ENCODE peak calls at places on chromosomes 2 and 18, in ten cellular contexts. L is lower lobe of right lung; R is cardiac muscle cell; D is thyroid gland; H is MM.1S; J is right cardiac atrium; P is osteoblast; S is CD8-positive, alpha-beta T cell; T is CD8-positive, alpha-beta memory T cell; I is pancreas. O is an unnamed sample.
A peak's percentile ranks its signal among the peaks of the same experiment; 100 is the strongest.

GRCh38 chr2:30786923-30787685 is 20.1 kb downstream of the CAPN13 start:
- DNase-seq in S (no peak), D (no peak), P (no peak), J (no peak), H (no peak), R (no peak), T (no peak), I (no peak), L (no peak), O (no peak)

GRCh38 chr2:234512884-234513669 is 16.2 kb upstream of the ARL4C start:
- DNase-seq in D (no peak), H (no peak), R (peak; percentile 64), P (no peak), S (no peak), J (no peak), L (no peak), I (no peak), T (no peak), O (no peak)

GRCh38 chr18:28147674-28148171 is 29.2 kb downstream of the CDH2 start:
- DNase-seq in S (no peak), I (no peak), P (peak; percentile 78), R (peak; percentile 92), L (no peak), D (peak; percentile 28), T (no peak), H (no peak), J (peak; percentile 53), O (no peak)

GRCh38 chr2:27356056-27356381 is 545 bp downstream of the GTF3C2 start:
- DNase-seq in J (peak; percentile 70), T (no peak), P (no peak), D (peak; percentile 28), H (no peak), L (peak; percentile 78), I (peak; percentile 32), S (no peak), R (peak; percentile 62), O (peak; percentile 23)

GRCh38 chr18:48929951-48930713 is 20.6 kb downstream of the SMAD7 start:
- DNase-seq in P (peak; percentile 94), T (no peak), I (peak; percentile 74), D (no peak), S (no peak), R (peak; percentile 84), J (peak; percentile 89), H (no peak), L (no peak), O (no peak)

GRCh38 chr2:12787891-12788783 is 71.4 kb downstream of the TRIB2 start:
- DNase-seq in I (no peak), S (no peak), J (peak; percentile 29), L (no peak), R (peak; percentile 90), T (no peak), P (peak; percentile 85), H (no peak), D (no peak), O (no peak)

GRCh38 chr2:17259613-17260012 is 258.6 kb downstream of the RAD51AP2 start:
- DNase-seq in J (no peak), H (no peak), L (no peak), P (no peak), S (no peak), I (no peak), T (no peak), D (no peak), R (no peak), O (no peak)

GRCh38 chr2:63692002-63692606 is 103.3 kb downstream of the MDH1 start:
- DNase-seq in D (no peak), S (no peak), L (no peak), I (no peak), R (peak; percentile 67), T (no peak), P (peak; percentile 60), H (peak; percentile 57), J (no peak), O (no peak)

GRCh38 chr18:73006331-73006730 is 138.5 kb upstream of the NETO1 start:
- DNase-seq in D (no peak), L (no peak), I (no peak), S (no peak), H (no peak), P (no peak), J (no peak), T (no peak), R (no peak), O (no peak)

GRCh38 chr18:63979409-63979908 is 9.6 kb downstream of the SERPINB8 start:
- DNase-seq in I (peak; percentile 37), T (peak; percentile 57), L (no peak), D (peak; percentile 57), S (no peak), R (peak; percentile 80), H (peak; percentile 72), P (peak; percentile 48), J (peak; percentile 58), O (no peak)

GRCh38 chr2:40041983-40042382 is 262.9 kb upstream of the THUMPD2 start:
- DNase-seq in T (no peak), H (no peak), S (no peak), P (peak; percentile 62), D (no peak), J (no peak), L (no peak), R (peak; percentile 82), I (no peak), O (no peak)

GRCh38 chr2:181483876-181484275 is 26.7 kb downstream of the ITGA4 start:
- DNase-seq in P (no peak), H (no peak), S (no peak), I (no peak), L (no peak), J (no peak), D (no peak), T (no peak), R (no peak), O (no peak)

DNA sequence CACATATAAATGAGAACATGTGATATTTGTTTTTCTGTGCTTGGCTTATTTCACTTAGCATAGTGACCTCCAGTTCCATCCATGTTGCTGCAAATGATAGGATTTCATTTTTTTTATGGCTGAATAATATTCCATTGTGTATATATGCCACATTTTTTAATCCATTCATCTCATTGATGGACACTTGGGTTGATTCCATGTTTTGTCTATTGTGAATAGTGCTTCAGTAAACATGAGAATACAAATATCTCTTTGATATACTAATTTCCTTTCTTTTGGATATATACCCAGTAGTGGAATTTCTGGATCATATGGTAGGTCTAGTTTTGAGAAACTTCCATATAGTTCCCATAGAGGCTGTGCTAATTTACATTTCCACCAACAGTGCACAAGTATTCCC is 3.7 kb upstream of the NEMP2 start:
- DNase-seq in S (no peak), I (no peak), D (no peak), J (no peak), L (no peak), H (no peak), R (no peak), T (no peak), P (no peak), O (no peak)
- H3K9me3 ChIP-seq in S (peaks cover 13% of the 10 kb centered on the region), I (no peaks in the 10 kb centered on the region), D (no peaks in the 10 kb centered on the region), J (peaks cover 2% of the 10 kb centered on the region), L (peaks cover 28% of the 10 kb centered on the region), H (no peaks in the 10 kb centered on the region), R (no peaks in the 10 kb centered on the region), T (peaks cover 24% of the 10 kb centered on the region), P (peaks cover 5% of the 10 kb centered on the region), O (peaks cover 7% of the 10 kb centered on the region)

GRCh38 chr18:59897321-59897954 is 2.4 kb upstream of the PMAIP1 start:
- DNase-seq in I (no peak), S (no peak), R (no peak), J (no peak), D (no peak), T (no peak), H (no peak), P (no peak), L (no peak), O (no peak)
- H3K4me3 ChIP-seq in I (no peak overlapping the region), S (no peak overlapping the region), R (no peak overlapping the region), J (no peak overlapping the region), D (no peak overlapping the region), T (no peak overlapping the region), H (no peak overlapping the region), P (no peak overlapping the region), L (no peak overlapping the region), O (no peak overlapping the region)

DNA sequence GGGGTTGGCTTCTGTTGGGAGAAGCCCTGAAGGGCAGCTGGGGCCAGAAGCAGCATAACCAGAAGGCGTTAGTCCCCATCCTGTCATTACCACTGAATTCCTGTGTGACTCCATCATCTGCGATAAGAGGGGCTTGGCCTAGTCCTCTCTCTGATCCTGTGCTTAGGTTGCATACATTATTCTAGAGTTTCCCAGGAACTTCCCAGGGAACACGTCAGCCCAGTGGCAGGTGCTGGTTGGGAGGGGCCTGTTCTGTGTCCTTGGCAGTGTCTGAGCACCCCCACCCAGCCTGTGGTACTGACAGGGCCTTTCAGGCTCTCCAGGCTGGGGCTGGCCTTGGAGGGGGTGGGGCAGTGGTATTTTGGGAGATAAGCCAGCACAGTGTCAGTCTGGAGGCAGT is 4.5 kb upstream of the TOGARAM2 start:
- DNase-seq in P (peak; percentile 55), R (peak; percentile 53), J (peak; percentile 51), H (no peak), D (no peak), T (no peak), S (no peak), L (peak; percentile 59), I (peak; percentile 82), O (no peak)
- H3K27me3 ChIP-seq in P (peaks cover 7% of the 10 kb centered on the region), R (no peaks in the 10 kb centered on the region), J (no peaks in the 10 kb centered on the region), H (no peaks in the 10 kb centered on the region), D (no peaks in the 10 kb centered on the region), T (no peaks in the 10 kb centered on the region), S (no peaks in the 10 kb centered on the region), L (no peaks in the 10 kb centered on the region), I (no peaks in the 10 kb centered on the region), O (no peaks in the 10 kb centered on the region)

GRCh38 chr18:77676901-77677300 is 427.3 kb downstream of the GALR1 start:
- DNase-seq in R (no peak), I (no peak), L (no peak), H (no peak), D (no peak), P (no peak), S (no peak), T (no peak), J (no peak), O (no peak)

GRCh38 chr18:77668219-77668618 is 418.6 kb downstream of the GALR1 start:
- DNase-seq in T (no peak), S (no peak), D (no peak), R (no peak), H (no peak), I (no peak), P (no peak), J (no peak), L (no peak), O (no peak)

GRCh38 chr18:77666613-77667012 is 417.0 kb downstream of the GALR1 start:
- DNase-seq in R (no peak), P (no peak), D (no peak), H (no peak), L (no peak), J (no peak), T (no peak), I (no peak), S (no peak), O (no peak)

DNA sequence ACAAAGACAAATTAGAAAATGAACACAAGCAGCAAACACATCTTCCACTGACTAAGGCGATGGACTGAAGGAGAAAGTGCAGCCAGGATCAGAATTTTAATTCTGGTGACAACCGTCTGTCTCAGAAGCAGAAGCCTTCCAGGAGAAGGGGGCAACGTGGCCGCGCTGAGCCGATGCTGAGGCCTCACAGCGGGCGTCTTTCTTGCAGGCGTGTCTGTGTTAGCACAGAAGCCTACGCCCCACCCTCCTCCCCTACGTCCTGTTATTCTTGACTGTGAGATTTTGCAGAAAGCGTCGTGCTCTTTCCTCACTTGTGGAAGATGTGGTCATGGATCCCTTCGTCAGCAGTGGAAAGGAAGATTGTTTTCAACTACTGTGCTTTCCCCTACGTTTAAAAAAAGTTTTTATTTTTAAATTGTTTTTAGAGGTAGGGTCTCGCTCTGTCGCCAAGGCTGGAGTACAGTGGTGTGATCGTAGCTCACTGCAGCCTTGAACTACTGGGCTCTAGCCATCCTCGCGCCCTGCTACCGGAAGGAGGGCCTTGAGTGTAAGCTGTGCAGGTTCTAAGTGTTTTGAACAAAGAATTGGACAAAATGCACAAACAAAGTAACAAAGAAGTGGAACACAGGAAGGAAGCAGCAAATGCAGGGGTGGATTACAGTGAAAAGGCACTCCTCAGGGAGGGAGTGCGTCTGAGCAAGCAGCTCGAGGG is 422.0 kb downstream of the GALR1 start:
- DNase-seq in S (no peak), I (no peak), P (no peak), T (no peak), L (no peak), D (no peak), H (no peak), J (no peak), R (no peak), O (no peak)
- H3K9me3 ChIP-seq in S (no peaks in the 10 kb centered on the region), I (no peaks in the 10 kb centered on the region), P (no peaks in the 10 kb centered on the region), T (no peaks in the 10 kb centered on the region), L (no peaks in the 10 kb centered on the region), D (no peaks in the 10 kb centered on the region), H (no peaks in the 10 kb centered on the region), J (no peaks in the 10 kb centered on the region), R (no peaks in the 10 kb centered on the region), O (no peaks in the 10 kb centered on the region)

O was measured in effector memory CD4-positive, alpha-beta T cell.